ENCODE peak calls at places on chromosomes 7 and 10, in five cellular contexts. I is stomach, H is K562, Z is body of pancreas, A is heart left ventricle. C is an unnamed sample. For H3K27me3, the result is how much of the 10 kb centered on the place peaks cover.

GRCh38 chr10:92972066-92972870 is 88.3 kb upstream of the CYP26C1 start:
- DNase-seq in I (peak), H (peak), Z (no peak), A (no peak), C (peak)

GRCh38 chr7:70846208-70846607 is 285.7 kb upstream of the GALNT17 start:
- DNase-seq in I (no peak), H (no peak), Z (no peak), A (no peak), C (no peak)

GRCh38 chr7:52269669-52270068 is 765.8 kb upstream of the POM121L12 start:
- DNase-seq in I (no peak), H (no peak), Z (no peak), A (no peak), C (peak)

GRCh38 chr10:108911814-108912541 is 1011.3 kb downstream of the XPNPEP1 start:
- DNase-seq in I (peak), H (no peak), Z (peak), A (peak), C (no peak)

GRCh38 chr10:114715171-114715670 is 57.1 kb upstream of the ABLIM1 start:
- DNase-seq in I (no peak), H (no peak), Z (no peak), A (no peak), C (peak)

GRCh38 chr7:151388007-151388297 is 21.9 kb downstream of the WDR86 start:
- DNase-seq in I (no peak), H (no peak), Z (no peak), A (no peak), C (no peak)

GRCh38 chr7:54632696-54633095 is 90.5 kb downstream of the VSTM2A start:
- DNase-seq in I (no peak), H (no peak), Z (no peak), A (no peak), C (no peak)

GRCh38 chr7:65827366-65827765 is 45.5 kb upstream of the VKORC1L1 start:
- DNase-seq in I (no peak), H (no peak), Z (no peak), A (no peak), C (no peak)

GRCh38 chr10:11451640-11452260 is 159.7 kb downstream of the USP6NL start:
- DNase-seq in I (no peak), H (no peak), Z (no peak), A (no peak), C (no peak)

GRCh38 chr10:79054203-79055099 is 14.3 kb upstream of the ZMIZ1 start:
- DNase-seq in I (peak), H (no peak), Z (peak), A (no peak), C (no peak)

GRCh38 chr10:126598009-126598408 is 72.5 kb downstream of the C10orf90 start:
- DNase-seq in I (peak), H (peak), Z (peak), A (peak), C (peak)

GRCh38 chr7:151018421-151019129 is 5.7 kb downstream of the ATG9B start:
- DNase-seq in I (peak), H (peak), Z (peak), A (no peak), C (peak)

GRCh38 chr10:122780391-122780790 is 65.3 kb downstream of the CUZD1 start:
- DNase-seq in I (no peak), H (no peak), Z (no peak), A (no peak), C (peak)

GRCh38 chr7:107387077-107387476 is 82.8 kb upstream of the GPR22 start:
- DNase-seq in I (no peak), H (no peak), Z (no peak), A (peak), C (peak)

GRCh38 chr10:128018704-128019103 is 107.5 kb downstream of the MKI67 start:
- DNase-seq in I (no peak), H (no peak), Z (no peak), A (no peak), C (no peak)

GRCh38 chr7:20299647-20300312 is 30.9 kb upstream of the ITGB8 start:
- DNase-seq in I (no peak), H (no peak), Z (no peak), A (no peak), C (no peak)

GRCh38 chr7:123366991-123367390 is 167.2 kb upstream of the SLC13A1 start:
- DNase-seq in I (no peak), H (no peak), Z (no peak), A (no peak), C (no peak)

GRCh38 chr7:92133133-92133736 is 1.0 kb downstream of the CYP51A1 start:
- DNase-seq in I (no peak), H (no peak), Z (no peak), A (no peak), C (peak)

GRCh38 chr7:8035647-8036518 is 67.3 kb downstream of the GLCCI1 start:
- DNase-seq in I (no peak), H (no peak), Z (no peak), A (no peak), C (peak)

GRCh38 chr10:3972460-3973366 is 187.7 kb upstream of the KLF6 start:
- DNase-seq in I (no peak), H (no peak), Z (no peak), A (no peak), C (peak)

GRCh38 chr7:7516662-7517061 is 19.0 kb downstream of the COL28A1 start:
- DNase-seq in I (no peak), H (no peak), Z (no peak), A (no peak), C (no peak)

GRCh38 chr10:19945275-19945674 is 129.0 kb downstream of the PLXDC2 start:
- DNase-seq in I (no peak), H (no peak), Z (peak), A (peak), C (no peak)

GRCh38 chr10:102476466-102477141 is 25.3 kb upstream of the C10orf95 start:
- DNase-seq in I (no peak), H (no peak), Z (no peak), A (no peak), C (no peak)

GRCh38 chr7:78562191-78562590 is 763.6 kb downstream of the PHTF2 start:
- DNase-seq in I (no peak), H (no peak), Z (no peak), A (no peak), C (no peak)

GRCh38 chr10:69860290-69860689 is 58.6 kb downstream of the COL13A1 start:
- DNase-seq in I (no peak), H (no peak), Z (no peak), A (no peak), C (no peak)

GRCh38 chr10:130409346-130409745 is 273.2 kb downstream of the GLRX3 start:
- DNase-seq in I (no peak), H (no peak), Z (no peak), A (no peak), C (no peak)

GRCh38 chr10:77628906-77629730 is 8.5 kb downstream of the KCNMA1 start:
- DNase-seq in I (no peak), H (no peak), Z (no peak), A (no peak), C (peak)

GRCh38 chr10:12730809-12731519 is 270.5 kb downstream of the CCDC3 start:
- DNase-seq in I (no peak), H (no peak), Z (no peak), A (no peak), C (no peak)
- H3K4me3 ChIP-seq in I (no peak), H (no peak), Z (no peak), A (peak), C (no peak)

DNA sequence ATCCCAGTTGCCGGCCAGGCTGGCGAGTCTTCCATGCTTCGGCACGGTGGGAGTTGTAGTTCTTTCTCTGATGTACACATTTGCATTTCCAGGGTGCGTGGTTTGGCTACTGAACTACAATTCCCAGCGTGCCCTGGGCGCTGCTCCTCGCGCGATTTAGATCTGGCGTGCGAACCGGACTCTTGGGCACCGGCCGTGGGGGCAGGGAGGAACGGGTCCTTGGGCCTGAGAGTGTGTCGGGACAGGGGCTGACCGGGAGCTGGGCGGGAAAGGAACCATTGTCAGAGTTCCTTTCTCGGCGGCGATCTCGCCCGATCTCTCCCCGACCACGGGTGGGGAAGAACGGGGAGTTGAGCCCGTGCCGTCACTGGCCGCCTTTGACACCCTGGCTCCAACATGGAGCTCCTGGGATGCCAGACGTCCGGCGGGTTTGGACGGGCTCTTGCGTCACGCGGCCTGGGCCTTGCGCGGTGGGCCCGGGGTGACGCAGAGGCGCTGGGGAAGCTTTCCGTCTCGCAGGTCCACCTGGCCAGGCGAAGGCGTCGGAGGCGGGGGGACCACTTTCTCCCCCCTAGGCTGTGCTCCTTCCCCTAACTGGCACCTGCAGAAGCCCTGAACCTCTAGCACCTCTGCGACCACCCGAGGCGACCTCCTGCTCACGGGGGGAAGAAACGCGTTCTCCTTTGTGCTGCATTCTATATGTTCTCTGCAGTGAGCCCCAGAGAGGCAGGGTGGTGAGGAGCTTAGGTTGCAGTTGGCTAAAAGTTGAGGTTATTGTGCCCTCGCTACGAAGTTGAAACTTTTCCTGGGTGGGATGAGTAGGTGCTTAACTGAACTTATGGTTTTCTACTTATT is 774 bp downstream of the IFRD1 start:
- DNase-seq in I (peak), H (peak), Z (peak), A (peak), C (peak)
- TF ChIP-seq POLR2A in I (no peak), H (no peak), Z (no peak), A (no peak), C (peak)

GRCh38 chr7:2211259-2211575 is 21.5 kb downstream of the MAD1L1 start:
- DNase-seq in I (no peak), H (no peak), Z (no peak), A (no peak), C (no peak)
- H3K27me3 ChIP-seq in I (under half), H (under half), Z (under half), A (under half), C (under half)

GRCh38 chr10:116594525-116595035 is 3.8 kb downstream of the PNLIPRP1 start:
- DNase-seq in I (no peak), H (no peak), Z (peak), A (no peak), C (no peak)
- H3K4me3 ChIP-seq in I (no peak), H (no peak), Z (no peak), A (no peak), C (no peak)

GRCh38 chr10:119896061-119896655 is 3.6 kb downstream of the SEC23IP start:
- DNase-seq in I (peak), H (no peak), Z (peak), A (no peak), C (no peak)

GRCh38 chr10:119897366-119897765 is 4.8 kb downstream of the SEC23IP start:
- DNase-seq in I (no peak), H (no peak), Z (no peak), A (no peak), C (no peak)

GRCh38 chr10:119896937-119897336 is 4.4 kb downstream of the SEC23IP start:
- DNase-seq in I (peak), H (no peak), Z (peak), A (peak), C (no peak)

GRCh38 chr10:119893845-119894427 is 1.4 kb downstream of the SEC23IP start:
- DNase-seq in I (no peak), H (no peak), Z (no peak), A (no peak), C (no peak)

DNA sequence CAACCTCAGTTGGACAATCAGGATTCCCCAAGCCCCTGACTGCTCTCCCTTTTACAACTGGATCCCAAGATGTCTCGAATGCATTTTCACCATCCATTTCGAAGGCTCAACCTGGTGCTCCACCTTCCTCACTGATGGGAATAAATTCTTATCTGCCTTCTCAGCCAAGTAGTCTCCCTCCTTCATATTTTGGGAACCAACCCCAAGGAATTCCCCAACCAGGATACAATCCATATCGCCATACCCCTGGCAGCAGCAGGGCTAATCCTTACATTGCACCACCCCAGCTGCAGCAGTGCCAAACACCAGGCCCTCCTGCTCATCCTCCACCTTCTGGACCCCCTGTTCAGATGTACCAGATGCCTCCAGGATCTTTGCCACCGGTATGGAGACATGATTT is 6.0 kb downstream of the SEC23IP start:
- DNase-seq in I (no peak), H (no peak), Z (no peak), A (no peak), C (no peak)
- TF ChIP-seq POLR2A in I (no peak), H (no peak), Z (no peak), A (no peak), C (no peak)

GRCh38 chr7:117322741-117323584 is at the start of gene WNT2:
- DNase-seq in I (no peak), H (no peak), Z (no peak), A (no peak), C (no peak)

GRCh38 chr7:117323877-117324699 is 1.2 kb upstream of the WNT2 start:
- DNase-seq in I (no peak), H (no peak), Z (peak), A (peak), C (peak)

GRCh38 chr7:117323585-117323876 is 673 bp upstream of the WNT2 start:
- DNase-seq in I (no peak), H (no peak), Z (no peak), A (no peak), C (peak)

GRCh38 chr7:117319211-117319610 is 3.6 kb downstream of the WNT2 start:
- DNase-seq in I (no peak), H (no peak), Z (no peak), A (no peak), C (no peak)

GRCh38 chr7:117320523-117320922 is 2.3 kb downstream of the WNT2 start:
- DNase-seq in I (no peak), H (no peak), Z (no peak), A (no peak), C (no peak)
- H3K27me3 ChIP-seq in I (under half), H (under half), Z (under half), A (under half), C (under half)

C was measured in endothelial cell of umbilical vein.